ENCODE peak calls at places on chromosomes 11 and 22, in seven cellular contexts. D is adrenal gland, W is stomach, Z is A549, B is GM12891, R is tibial nerve, Y is testis. L is an unnamed sample.

GRCh38 chr11:77547863-77548551 is 41.7 kb upstream of the AQP11 start:
- DNase-seq in B (peak), W (no peak), R (no peak), D (peak), Y (peak), Z (peak), L (peak)

GRCh38 chr11:104663190-104664140 is 234.8 kb downstream of the CASP12 start:
- DNase-seq in Z (no peak), D (no peak), Y (no peak), B (no peak), W (no peak), R (no peak), L (no peak)

GRCh38 chr11:35677904-35678303 is 15.3 kb downstream of the TRIM44 start:
- DNase-seq in W (no peak), R (no peak), B (no peak), D (no peak), Y (no peak), Z (no peak), L (no peak)

GRCh38 chr11:77560605-77561004 is 29.1 kb upstream of the AQP11 start:
- DNase-seq in D (no peak), Y (no peak), B (no peak), Z (no peak), W (no peak), R (no peak), L (peak)

GRCh38 chr11:60872124-60872951 is 5.0 kb downstream of the ZP1 start:
- DNase-seq in Y (peak), W (peak), B (no peak), D (peak), R (peak), Z (no peak), L (no peak)

GRCh38 chr11:114438303-114438702 is 964 bp upstream of the REXO2 start:
- DNase-seq in Z (no peak), D (no peak), B (no peak), W (no peak), R (no peak), Y (no peak), L (no peak)

GRCh38 chr11:44727373-44728084 is 767 bp downstream of the TSPAN18 start:
- DNase-seq in D (peak), Y (peak), B (peak), W (peak), Z (peak), R (peak), L (peak)

GRCh38 chr11:10954184-10954583 is 96.3 kb upstream of the ZBED5 start:
- DNase-seq in Y (no peak), W (no peak), R (no peak), D (no peak), B (no peak), Z (no peak), L (no peak)

GRCh38 chr11:130908061-130908460 is 8.2 kb downstream of the SNX19 start:
- DNase-seq in W (no peak), B (no peak), R (no peak), Y (no peak), Z (no peak), D (no peak), L (no peak)

GRCh38 chr22:26975381-26975780 is 318.0 kb downstream of the MIAT start:
- DNase-seq in Z (no peak), R (no peak), B (no peak), W (no peak), D (no peak), Y (no peak), L (no peak)

GRCh38 chr11:66353762-66354161 is 6.3 kb upstream of the B4GAT1 start:
- DNase-seq in B (no peak), R (no peak), D (no peak), W (peak), Y (no peak), Z (no peak), L (no peak)

GRCh38 chr11:128624269-128625170 is 37.2 kb upstream of the ETS1 start:
- DNase-seq in R (no peak), Y (no peak), B (no peak), W (peak), Z (no peak), D (no peak), L (no peak)

GRCh38 chr22:38034278-38034882 is 22.8 kb upstream of the PICK1 start:
- DNase-seq in W (peak), D (peak), Z (peak), Y (peak), B (no peak), R (peak), L (peak)

GRCh38 chr11:67492069-67492727 is 9.4 kb downstream of the AIP start:
- DNase-seq in B (no peak), R (no peak), Z (no peak), Y (no peak), W (no peak), D (no peak), L (no peak)

GRCh38 chr22:45923812-45924211 is 53.1 kb downstream of the WNT7B start:
- DNase-seq in W (no peak), R (no peak), Z (no peak), Y (no peak), D (no peak), B (no peak), L (no peak)

GRCh38 chr22:50139843-50140415 is 30.6 kb upstream of the PANX2 start:
- DNase-seq in W (no peak), Z (no peak), D (no peak), B (no peak), Y (no peak), R (no peak), L (no peak)
- TF ChIP-seq POLR2A in W (no peak), Z (no peak), D (no peak), B (no peak), Y (no peak), R (no peak), L (no peak)

DNA sequence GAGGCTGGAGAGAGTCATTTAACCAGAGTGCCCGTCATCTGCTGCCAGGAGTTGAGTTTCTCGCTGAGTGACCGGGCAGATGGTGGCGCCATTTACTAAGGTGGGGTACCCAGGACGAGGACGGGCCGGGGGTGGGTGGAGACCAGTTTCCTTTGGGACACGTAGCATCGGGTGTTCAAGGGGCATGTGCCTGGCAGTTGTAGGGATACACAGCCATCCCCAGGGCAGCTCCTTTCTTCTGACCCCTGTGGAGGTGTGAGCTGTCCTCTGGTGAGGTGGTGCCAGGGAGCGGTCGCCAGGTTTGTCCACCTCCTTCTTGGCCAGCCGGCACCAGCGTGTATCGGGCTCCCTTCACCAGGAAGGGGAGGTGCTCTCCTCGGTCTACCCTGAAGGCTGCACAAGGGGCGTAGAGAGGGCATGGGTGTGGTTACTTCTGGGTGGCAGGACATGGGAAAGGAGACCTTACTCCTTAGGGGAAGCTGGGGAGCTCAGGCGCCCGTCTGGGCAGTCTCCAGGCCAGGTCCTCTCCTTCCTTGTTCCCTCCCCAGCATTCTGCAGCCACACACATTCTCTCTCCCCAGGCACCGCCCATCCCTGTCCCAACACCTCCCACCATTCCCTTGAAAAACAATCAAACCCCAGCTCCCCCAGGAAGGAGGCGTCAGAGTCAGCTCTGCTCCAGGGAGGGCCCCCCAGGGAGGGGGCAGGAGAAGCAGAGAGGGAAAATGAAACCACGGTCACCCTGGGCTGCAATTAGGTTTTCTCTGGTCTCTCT is 10.3 kb upstream of the MB start:
- DNase-seq in W (peak), B (peak), R (peak), D (peak), Y (peak), Z (peak), L (peak)
- TF ChIP-seq POLR2A in W (no peak), B (no peak), R (no peak), D (no peak), Y (no peak), Z (no peak), L (peak)

DNA sequence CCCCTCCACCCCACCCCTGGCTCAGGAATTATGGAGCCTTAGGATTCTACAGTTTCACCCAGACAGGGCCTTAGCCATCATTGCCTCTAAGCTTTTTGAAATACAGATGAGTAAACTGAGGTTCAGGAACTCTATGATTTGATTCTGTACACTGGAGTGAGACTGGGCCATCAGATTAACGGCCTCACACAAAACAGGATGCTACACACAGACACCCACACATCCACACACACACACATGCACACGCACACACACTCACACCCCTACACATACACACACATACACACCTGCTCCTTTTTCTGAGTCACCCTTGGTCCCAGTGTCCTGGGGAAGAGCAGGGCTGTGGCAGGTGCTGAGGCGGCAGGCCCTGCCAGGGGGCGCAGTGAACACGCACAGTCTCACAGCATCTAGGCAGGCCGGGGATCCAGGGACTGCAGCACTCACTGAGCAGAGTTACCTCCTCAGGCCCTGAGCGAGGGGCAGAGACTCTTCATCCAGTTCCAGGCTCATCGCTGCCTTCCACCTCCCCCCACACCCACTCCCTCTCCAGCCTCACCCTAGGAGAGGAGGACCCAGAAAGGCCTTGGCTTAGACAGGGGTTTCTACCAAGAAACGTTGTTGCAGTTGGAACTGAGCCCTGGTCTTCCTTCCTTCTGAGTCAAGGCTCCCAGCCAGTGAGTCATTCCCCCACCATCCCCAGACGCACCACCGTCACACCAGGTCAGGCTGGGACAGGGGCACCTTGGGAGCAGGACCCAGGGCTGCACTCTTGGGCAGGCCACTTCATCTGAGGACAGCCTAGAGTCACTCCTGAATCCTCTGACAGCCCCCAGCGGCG is 89.8 kb upstream of the PARVA start:
- DNase-seq in R (no peak), D (peak), W (peak), Y (peak), Z (peak), B (no peak), L (peak)
- TF ChIP-seq POLR2A in R (no peak), D (no peak), W (no peak), Y (no peak), Z (peak), B (no peak), L (peak)

GRCh38 chr11:24312464-24313238 is 184.2 kb upstream of the LUZP2 start:
- DNase-seq in B (no peak), Z (no peak), W (no peak), R (no peak), D (no peak), Y (no peak), L (no peak)
- TF ChIP-seq POLR2A in B (no peak), Z (no peak), W (no peak), R (no peak), D (no peak), Y (no peak), L (no peak)

GRCh38 chr11:75719089-75719638 is 1.5 kb downstream of the MOGAT2 start:
- DNase-seq in W (peak), Z (no peak), R (no peak), D (no peak), Y (no peak), B (no peak), L (no peak)

GRCh38 chr11:75722669-75723042 is 5.0 kb downstream of the MOGAT2 start:
- DNase-seq in Z (no peak), Y (no peak), B (no peak), W (no peak), R (no peak), D (no peak), L (no peak)

GRCh38 chr11:75720639-75721038 is 3.0 kb downstream of the MOGAT2 start:
- DNase-seq in B (no peak), Z (no peak), W (no peak), D (no peak), Y (no peak), R (no peak), L (no peak)

GRCh38 chr11:75719639-75720239 is 2.1 kb downstream of the MOGAT2 start:
- DNase-seq in R (no peak), D (no peak), W (peak), Y (no peak), Z (no peak), B (no peak), L (no peak)

GRCh38 chr11:75721852-75722668 is 4.4 kb downstream of the MOGAT2 start:
- DNase-seq in Y (no peak), W (no peak), D (peak), R (no peak), Z (no peak), B (no peak), L (no peak)
- TF ChIP-seq POLR2A in Y (no peak), W (no peak), D (no peak), R (no peak), Z (no peak), B (no peak), L (no peak)

GRCh38 chr22:44033287-44033686 is 9.2 kb downstream of the PARVB start:
- DNase-seq in Z (no peak), B (no peak), D (no peak), R (no peak), Y (no peak), W (no peak), L (no peak)

GRCh38 chr22:44039566-44040171 is 15.6 kb downstream of the PARVB start:
- DNase-seq in Y (no peak), Z (no peak), W (no peak), B (no peak), R (no peak), D (no peak), L (no peak)

GRCh38 chr22:44042822-44043221 is 18.7 kb downstream of the PARVB start:
- DNase-seq in R (no peak), W (no peak), B (no peak), Z (no peak), D (no peak), Y (no peak), L (no peak)

GRCh38 chr22:44033689-44034088 is 9.6 kb downstream of the PARVB start:
- DNase-seq in B (no peak), D (no peak), Z (no peak), Y (no peak), W (no peak), R (no peak), L (no peak)

DNA sequence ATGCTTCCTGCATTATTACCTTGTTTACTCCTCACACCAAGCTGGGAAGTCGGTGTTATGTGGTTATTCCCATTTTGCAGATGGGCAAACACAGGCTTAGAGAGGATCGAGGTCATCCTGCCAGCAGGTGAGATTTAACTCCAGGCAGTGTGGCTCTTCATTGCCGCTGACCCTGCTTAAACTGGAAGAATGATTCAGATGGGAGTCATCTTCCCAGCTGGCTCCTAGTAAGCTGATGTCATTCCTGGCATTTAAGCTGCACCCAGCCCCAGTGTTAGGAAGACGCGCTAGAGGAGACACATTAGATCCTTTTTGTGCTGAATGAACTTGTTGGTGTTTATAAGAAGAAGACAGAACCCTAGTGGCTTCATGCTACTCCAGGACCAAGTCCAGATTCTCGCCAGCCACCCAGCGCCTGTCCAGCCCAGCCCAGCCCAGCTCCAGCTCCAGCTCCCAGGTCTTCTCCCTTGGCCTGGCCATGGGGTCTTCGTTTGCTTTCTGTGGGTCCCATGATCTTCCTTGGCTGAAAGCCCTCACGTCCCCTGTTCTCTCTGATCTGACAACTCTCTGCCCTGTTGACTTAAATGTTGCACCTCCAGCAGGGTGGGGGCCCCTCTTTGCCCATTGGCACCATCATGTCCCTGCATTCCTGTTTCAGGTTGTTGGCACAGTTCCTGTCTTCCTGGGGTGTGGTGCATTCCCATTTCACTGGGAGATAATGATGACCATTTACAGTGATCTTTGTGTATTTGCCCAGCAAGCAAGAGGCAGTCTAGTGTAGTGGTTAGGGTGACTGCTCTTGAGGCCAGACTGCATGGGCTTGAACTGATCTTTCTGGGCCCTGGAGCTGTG is 13.6 kb downstream of the PARVB start:
- DNase-seq in D (peak), Z (peak), Y (peak), W (no peak), R (no peak), B (no peak), L (peak)
- TF ChIP-seq POLR2A in D (no peak), Z (no peak), Y (no peak), W (no peak), R (no peak), B (no peak), L (no peak)

GRCh38 chr11:269146-269890 is 8.9 kb upstream of the NLRP6 start:
- DNase-seq in R (no peak), Y (peak), D (no peak), B (no peak), Z (no peak), W (no peak), L (no peak)
- TF ChIP-seq POLR2A in R (no peak), Y (no peak), D (no peak), B (no peak), Z (no peak), W (no peak), L (no peak)

L was measured in H54.